ENCODE peak calls at places on chromosomes 11 and 22, in five cellular contexts. P is GDM1; V is EL; L is stimulated activated CD8-positive, alpha-beta memory T cell treated with anti-CD3 and anti-CD28 coated beads, Interleukin-15, amount 100 ng/mL, for 24 hours; W is Caco-2. Q is an unnamed sample.

GRCh38 chr11:102530558-102530957 is at the start of gene MMP7:
- DNase-seq in P (peak), V (peak), L (no peak), W (no peak), Q (peak)

GRCh38 chr11:70050243-70050642 is 27.9 kb upstream of the ANO1 start:
- DNase-seq in P (no peak), V (no peak), L (no peak), W (peak), Q (no peak)

GRCh38 chr22:19991645-19992451 is 24.8 kb downstream of the ARVCF start:
- DNase-seq in P (no peak), V (no peak), L (no peak), W (no peak), Q (no peak)

GRCh38 chr22:31286360-31287255 is 5.7 kb downstream of the PIK3IP1 start:
- DNase-seq in P (peak), V (no peak), L (no peak), W (no peak), Q (peak)

GRCh38 chr22:46415816-46416536 is 80.5 kb downstream of the TRMU start:
- DNase-seq in P (no peak), V (no peak), L (no peak), W (no peak), Q (no peak)

GRCh38 chr11:373716-374551 is 4.6 kb downstream of the B4GALNT4 start:
- DNase-seq in P (no peak), V (no peak), L (no peak), W (peak), Q (no peak)

GRCh38 chr22:35719212-35719869 is 1.7 kb downstream of the APOL5 start:
- DNase-seq in P (no peak), V (no peak), L (no peak), W (no peak), Q (no peak)

GRCh38 chr11:70885281-70885680 is 367.1 kb downstream of the SHANK2 start:
- DNase-seq in P (no peak), V (no peak), L (no peak), W (no peak), Q (no peak)

GRCh38 chr11:71385091-71385490 is 63.1 kb downstream of the DHCR7 start:
- DNase-seq in P (no peak), V (no peak), L (no peak), W (no peak), Q (no peak)

GRCh38 chr11:17473071-17473744 is 3.4 kb downstream of the ABCC8 start:
- DNase-seq in P (no peak), V (peak), L (no peak), W (peak), Q (peak)

GRCh38 chr11:3381794-3382193 is 2.8 kb upstream of the ZNF195 start:
- DNase-seq in P (no peak), V (no peak), L (no peak), W (no peak), Q (no peak)

GRCh38 chr11:112285918-112286317 is 25.3 kb upstream of the PLET1 start:
- DNase-seq in P (no peak), V (peak), L (no peak), W (no peak), Q (peak)

GRCh38 chr11:102046841-102047240 is 396 bp upstream of the CFAP300 start:
- DNase-seq in P (no peak), V (no peak), L (no peak), W (no peak), Q (no peak)

GRCh38 chr22:19477321-19478085 is 1.5 kb downstream of the UFD1 start:
- DNase-seq in P (no peak), V (peak), L (no peak), W (no peak), Q (peak)

GRCh38 chr22:30869996-30870395 is 98.6 kb downstream of the MORC2 start:
- DNase-seq in P (no peak), V (no peak), L (no peak), W (peak), Q (no peak)

GRCh38 chr11:113632981-113633380 is 73.1 kb downstream of the TMPRSS5 start:
- DNase-seq in P (no peak), V (peak), L (no peak), W (no peak), Q (peak)

GRCh38 chr11:35702126-35702525 is 39.6 kb downstream of the TRIM44 start:
- DNase-seq in P (no peak), V (no peak), L (no peak), W (no peak), Q (no peak)

GRCh38 chr11:85806876-85807275 is 4.1 kb downstream of the SYTL2 start:
- DNase-seq in P (no peak), V (no peak), L (no peak), W (no peak), Q (no peak)

GRCh38 chr11:126079640-126080205 is 17.1 kb upstream of the CDON start:
- DNase-seq in P (no peak), V (no peak), L (no peak), W (no peak), Q (no peak)

GRCh38 chr22:48576333-48577013 is 1251.2 kb downstream of the BRD1 start:
- DNase-seq in P (no peak), V (no peak), L (no peak), W (no peak), Q (peak)

GRCh38 chr22:17972385-17973181 is 51.8 kb downstream of the MICAL3 start:
- DNase-seq in P (no peak), V (peak), L (no peak), W (peak), Q (peak)

GRCh38 chr11:130049260-130049659 is 20.4 kb upstream of the APLP2 start:
- DNase-seq in P (no peak), V (no peak), L (no peak), W (no peak), Q (no peak)